ENCODE peak calls at places on chromosomes 16 and 17, in four cellular contexts. E, D, S and B are unnamed samples.

GRCh38 chr17:57861737-57862409 is 12.0 kb upstream of the MRPS23 start:
- DNase-seq in S (no peak), E (peak), D (no peak), B (peak)

GRCh38 chr16:69348222-69348621 is 3.4 kb downstream of the TMED6 start:
- DNase-seq in D (no peak), S (no peak), E (no peak), B (no peak)

GRCh38 chr16:11994187-11995119 is 17.9 kb downstream of the SNX29 start:
- DNase-seq in D (no peak), S (no peak), E (peak), B (peak)

GRCh38 chr17:33233855-33234228 is 59.3 kb downstream of the ASIC2 start:
- DNase-seq in E (no peak), D (no peak), S (no peak), B (no peak)

GRCh38 chr16:78962457-78962929 is 638.0 kb downstream of the MAF start:
- DNase-seq in E (no peak), S (no peak), D (no peak), B (no peak)

GRCh38 chr17:8164815-8165131 is 2.0 kb upstream of the VAMP2 start:
- DNase-seq in D (no peak), E (no peak), S (no peak), B (no peak)

GRCh38 chr17:72387487-72387886 is 266.7 kb downstream of the SOX9 start:
- DNase-seq in E (no peak), S (peak), D (no peak), B (no peak)

GRCh38 chr17:43211123-43211479 is 574 bp upstream of the TMEM106A start:
- DNase-seq in S (no peak), D (no peak), E (no peak), B (no peak)

GRCh38 chr17:64071111-64071510 is 50.7 kb upstream of the ICAM2 start:
- DNase-seq in E (no peak), D (no peak), S (no peak), B (no peak)

GRCh38 chr17:57861000-57861736 is 11.3 kb upstream of the MRPS23 start:
- DNase-seq in S (no peak), D (no peak), E (peak), B (peak)

GRCh38 chr17:75406222-75406615 is 741 bp upstream of the GRB2 start:
- DNase-seq in E (no peak), S (no peak), D (no peak), B (no peak)

GRCh38 chr17:77375917-77376651 is 235.3 kb downstream of the SEC14L1 start:
- DNase-seq in E (no peak), D (no peak), S (no peak), B (no peak)

GRCh38 chr16:8464979-8465378 is 125.3 kb downstream of the TMEM114 start:
- DNase-seq in E (no peak), D (no peak), S (no peak), B (no peak)

GRCh38 chr17:59513934-59514841 is 51.2 kb upstream of the DHX40 start:
- DNase-seq in S (no peak), E (peak), D (peak), B (peak)

GRCh38 chr16:75011634-75012307 is 12.9 kb downstream of the ZNRF1 start:
- DNase-seq in D (peak), E (no peak), S (peak), B (no peak)

GRCh38 chr17:81312624-81313325 is 17.7 kb upstream of the SLC38A10 start:
- DNase-seq in S (no peak), E (no peak), D (no peak), B (no peak)

GRCh38 chr17:12554251-12554650 is 111.4 kb upstream of the MYOCD start:
- DNase-seq in S (no peak), E (no peak), D (no peak), B (no peak)

GRCh38 chr16:86836503-86837125 is 258.3 kb downstream of the FOXL1 start:
- DNase-seq in E (no peak), S (peak), D (no peak), B (no peak)

GRCh38 chr17:700504-701094 is 14.0 kb downstream of the VPS53 start:
- DNase-seq in S (no peak), D (no peak), E (no peak), B (no peak)

GRCh38 chr17:45231481-45232116 is 9.9 kb downstream of the FMNL1 start:
- DNase-seq in D (peak), E (no peak), S (no peak), B (no peak)